ENCODE peak calls at places on chromosomes 13 and 19, in four cellular contexts. Z is germinal center, C is substantia nigra, X is mesothelial cell of epicardium. P is an unnamed sample.

GRCh38 chr13:62997038-62997619 is 1581.5 kb upstream of the PCDH20 start:
- DNase-seq in Z (no peak), C (no peak), X (no peak), P (no peak)

GRCh38 chr19:33552928-33553279 is 31.3 kb upstream of the PEPD start:
- DNase-seq in Z (no peak), C (no peak), X (no peak), P (no peak)

GRCh38 chr13:66926200-66926850 is 303.8 kb downstream of the PCDH9 start:
- DNase-seq in Z (no peak), C (no peak), X (no peak), P (no peak)

GRCh38 chr13:36920612-36921185 is 661 bp upstream of the SMAD9 start:
- DNase-seq in Z (no peak), C (no peak), X (no peak), P (no peak)

GRCh38 chr19:42189133-42189532 is 28.3 kb downstream of the DEDD2 start:
- DNase-seq in Z (no peak), C (no peak), X (no peak), P (no peak)

GRCh38 chr19:15025237-15025636 is 24.0 kb upstream of the CASP14 start:
- DNase-seq in Z (no peak), C (no peak), X (no peak), P (no peak)

GRCh38 chr13:77026255-77026782 is 640 bp downstream of the FBXL3 start:
- DNase-seq in Z (peak), C (peak), X (peak), P (peak)

GRCh38 chr19:30061557-30062330 is 119.7 kb downstream of the URI1 start:
- DNase-seq in Z (no peak), C (no peak), X (peak), P (no peak)

GRCh38 chr13:113418722-113419049 is 34.6 kb downstream of the ADPRHL1 start:
- DNase-seq in Z (no peak), C (no peak), X (no peak), P (no peak)

GRCh38 chr19:35142531-35143230 is 374 bp upstream of the FXYD7 start:
- DNase-seq in Z (peak), C (no peak), X (peak), P (no peak)

GRCh38 chr19:49362926-49363264 is 679 bp upstream of the TEAD2 start:
- DNase-seq in Z (no peak), C (no peak), X (peak), P (no peak)

GRCh38 chr19:41264581-41265375 is 606 bp downstream of the HNRNPUL1 start:
- DNase-seq in Z (peak), C (no peak), X (no peak), P (no peak)

GRCh38 chr19:56712609-56713008 is 41.1 kb upstream of the ZNF835 start:
- DNase-seq in Z (no peak), C (peak), X (no peak), P (no peak)

GRCh38 chr19:47272448-47273312 is 2.0 kb upstream of the INAFM1 start:
- DNase-seq in Z (no peak), C (no peak), X (no peak), P (no peak)

GRCh38 chr13:21009036-21009435 is 52.4 kb downstream of the LATS2 start:
- DNase-seq in Z (no peak), C (peak), X (no peak), P (no peak)

P was measured in RCC 7860.